ENCODE peak calls at places on chromosomes 6 and 20, in ten cellular contexts. One of them, this sample, is unnamed.

GRCh38 chr6:46914279-46914810 is 7.4 kb downstream of the ADGRF5 start:
- DNase-seq in heart left ventricle: no peak
- DNase-seq in astrocyte of the spinal cord: no peak
- DNase-seq in cardiac fibroblast: no peak
- DNase-seq in ascending aorta: no peak
- DNase-seq in K562: no peak
- DNase-seq in left lung: no peak
- DNase-seq in mesothelial cell of epicardium: no peak
- DNase-seq in HCT116: no peak
- DNase-seq in H9: no peak
- DNase-seq in this sample: no peak

GRCh38 chr6:148144917-148145521 is 197.6 kb upstream of the SASH1 start:
- DNase-seq in heart left ventricle: peak
- DNase-seq in astrocyte of the spinal cord: peak
- DNase-seq in cardiac fibroblast: peak
- DNase-seq in ascending aorta: no peak
- DNase-seq in K562: peak
- DNase-seq in left lung: peak
- DNase-seq in mesothelial cell of epicardium: peak
- DNase-seq in HCT116: peak
- DNase-seq in H9: peak
- DNase-seq in this sample: no peak

GRCh38 chr20:38623061-38623460 is 21.5 kb downstream of the ARHGAP40 start:
- DNase-seq in heart left ventricle: no peak
- DNase-seq in astrocyte of the spinal cord: no peak
- DNase-seq in cardiac fibroblast: no peak
- DNase-seq in ascending aorta: no peak
- DNase-seq in K562: no peak
- DNase-seq in left lung: no peak
- DNase-seq in mesothelial cell of epicardium: no peak
- DNase-seq in HCT116: no peak
- DNase-seq in H9: no peak
- DNase-seq in this sample: no peak

GRCh38 chr20:46256293-46256692 is 52.0 kb downstream of the CDH22 start:
- DNase-seq in heart left ventricle: no peak
- DNase-seq in astrocyte of the spinal cord: no peak
- DNase-seq in cardiac fibroblast: no peak
- DNase-seq in ascending aorta: no peak
- DNase-seq in K562: no peak
- DNase-seq in left lung: no peak
- DNase-seq in mesothelial cell of epicardium: no peak
- DNase-seq in HCT116: no peak
- DNase-seq in H9: no peak
- DNase-seq in this sample: no peak

GRCh38 chr6:2626381-2626780 is 124.3 kb downstream of the MYLK4 start:
- DNase-seq in heart left ventricle: no peak
- DNase-seq in astrocyte of the spinal cord: peak
- DNase-seq in cardiac fibroblast: peak
- DNase-seq in ascending aorta: no peak
- DNase-seq in K562: no peak
- DNase-seq in left lung: no peak
- DNase-seq in mesothelial cell of epicardium: no peak
- DNase-seq in HCT116: no peak
- DNase-seq in H9: no peak
- DNase-seq in this sample: no peak

GRCh38 chr20:21103582-21104465 is 2.3 kb downstream of the LINC00237 start:
- DNase-seq in heart left ventricle: no peak
- DNase-seq in astrocyte of the spinal cord: no peak
- DNase-seq in cardiac fibroblast: no peak
- DNase-seq in ascending aorta: no peak
- DNase-seq in K562: no peak
- DNase-seq in left lung: no peak
- DNase-seq in mesothelial cell of epicardium: no peak
- DNase-seq in HCT116: no peak
- DNase-seq in H9: peak
- DNase-seq in this sample: no peak

GRCh38 chr20:44979090-44979621 is 12.8 kb downstream of the STK4 start:
- DNase-seq in heart left ventricle: peak
- DNase-seq in astrocyte of the spinal cord: peak
- DNase-seq in cardiac fibroblast: peak
- DNase-seq in ascending aorta: no peak
- DNase-seq in K562: no peak
- DNase-seq in left lung: no peak
- DNase-seq in mesothelial cell of epicardium: no peak
- DNase-seq in HCT116: no peak
- DNase-seq in H9: no peak
- DNase-seq in this sample: no peak

GRCh38 chr6:33683576-33684427 is 27.7 kb downstream of the UQCC2 start:
- DNase-seq in heart left ventricle: no peak
- DNase-seq in astrocyte of the spinal cord: no peak
- DNase-seq in cardiac fibroblast: no peak
- DNase-seq in ascending aorta: no peak
- DNase-seq in K562: no peak
- DNase-seq in left lung: no peak
- DNase-seq in mesothelial cell of epicardium: no peak
- DNase-seq in HCT116: no peak
- DNase-seq in H9: no peak
- DNase-seq in this sample: no peak

GRCh38 chr20:48238326-48238725 is 453.0 kb upstream of the SULF2 start:
- DNase-seq in heart left ventricle: no peak
- DNase-seq in astrocyte of the spinal cord: peak
- DNase-seq in cardiac fibroblast: peak
- DNase-seq in ascending aorta: no peak
- DNase-seq in K562: no peak
- DNase-seq in left lung: no peak
- DNase-seq in mesothelial cell of epicardium: no peak
- DNase-seq in HCT116: no peak
- DNase-seq in H9: no peak
- DNase-seq in this sample: no peak

GRCh38 chr20:63260943-63261807 is 6.9 kb upstream of the NKAIN4 start:
- DNase-seq in heart left ventricle: no peak
- DNase-seq in astrocyte of the spinal cord: no peak
- DNase-seq in cardiac fibroblast: no peak
- DNase-seq in ascending aorta: no peak
- DNase-seq in K562: no peak
- DNase-seq in left lung: no peak
- DNase-seq in mesothelial cell of epicardium: peak
- DNase-seq in HCT116: no peak
- DNase-seq in H9: no peak
- DNase-seq in this sample: no peak

GRCh38 chr6:156808287-156808686 is 31.1 kb downstream of the ARID1B start:
- DNase-seq in heart left ventricle: no peak
- DNase-seq in astrocyte of the spinal cord: peak
- DNase-seq in cardiac fibroblast: peak
- DNase-seq in ascending aorta: no peak
- DNase-seq in K562: no peak
- DNase-seq in left lung: no peak
- DNase-seq in mesothelial cell of epicardium: no peak
- DNase-seq in HCT116: no peak
- DNase-seq in H9: no peak
- DNase-seq in this sample: no peak

GRCh38 chr20:8287328-8287727 is 155.3 kb downstream of the PLCB1 start:
- DNase-seq in heart left ventricle: no peak
- DNase-seq in astrocyte of the spinal cord: no peak
- DNase-seq in cardiac fibroblast: no peak
- DNase-seq in ascending aorta: no peak
- DNase-seq in K562: no peak
- DNase-seq in left lung: no peak
- DNase-seq in mesothelial cell of epicardium: no peak
- DNase-seq in HCT116: no peak
- DNase-seq in H9: no peak
- DNase-seq in this sample: no peak

GRCh38 chr6:142938510-142938909 is 6.5 kb downstream of the HIVEP2 start:
- DNase-seq in heart left ventricle: no peak
- DNase-seq in astrocyte of the spinal cord: no peak
- DNase-seq in cardiac fibroblast: no peak
- DNase-seq in ascending aorta: no peak
- DNase-seq in K562: no peak
- DNase-seq in left lung: no peak
- DNase-seq in mesothelial cell of epicardium: no peak
- DNase-seq in HCT116: no peak
- DNase-seq in H9: no peak
- DNase-seq in this sample: no peak

GRCh38 chr6:111843347-111844147 is 29.7 kb downstream of the FYN start:
- DNase-seq in heart left ventricle: no peak
- DNase-seq in astrocyte of the spinal cord: no peak
- DNase-seq in cardiac fibroblast: no peak
- DNase-seq in ascending aorta: no peak
- DNase-seq in K562: peak
- DNase-seq in left lung: no peak
- DNase-seq in mesothelial cell of epicardium: no peak
- DNase-seq in HCT116: no peak
- DNase-seq in H9: no peak
- DNase-seq in this sample: no peak

GRCh38 chr6:157510329-157511188 is 129.6 kb downstream of the ZDHHC14 start:
- DNase-seq in heart left ventricle: no peak
- DNase-seq in astrocyte of the spinal cord: no peak
- DNase-seq in cardiac fibroblast: no peak
- DNase-seq in ascending aorta: no peak
- DNase-seq in K562: no peak
- DNase-seq in left lung: no peak
- DNase-seq in mesothelial cell of epicardium: no peak
- DNase-seq in HCT116: no peak
- DNase-seq in H9: peak
- DNase-seq in this sample: no peak

GRCh38 chr6:166343157-166343502 is 785 bp upstream of the SFT2D1 start:
- DNase-seq in heart left ventricle: no peak
- DNase-seq in astrocyte of the spinal cord: no peak
- DNase-seq in cardiac fibroblast: no peak
- DNase-seq in ascending aorta: no peak
- DNase-seq in K562: no peak
- DNase-seq in left lung: no peak
- DNase-seq in mesothelial cell of epicardium: no peak
- DNase-seq in HCT116: no peak
- DNase-seq in H9: no peak
- DNase-seq in this sample: no peak

GRCh38 chr6:121142093-121142492 is 192.2 kb downstream of the TBC1D32 start:
- DNase-seq in heart left ventricle: no peak
- DNase-seq in astrocyte of the spinal cord: no peak
- DNase-seq in cardiac fibroblast: no peak
- DNase-seq in ascending aorta: no peak
- DNase-seq in K562: no peak
- DNase-seq in left lung: no peak
- DNase-seq in mesothelial cell of epicardium: no peak
- DNase-seq in HCT116: no peak
- DNase-seq in H9: no peak
- DNase-seq in this sample: no peak

GRCh38 chr6:169940554-169941290 is 189.3 kb downstream of the ERMARD start:
- DNase-seq in heart left ventricle: no peak
- DNase-seq in astrocyte of the spinal cord: no peak
- DNase-seq in cardiac fibroblast: no peak
- DNase-seq in ascending aorta: no peak
- DNase-seq in K562: no peak
- DNase-seq in left lung: no peak
- DNase-seq in mesothelial cell of epicardium: no peak
- DNase-seq in HCT116: no peak
- DNase-seq in H9: no peak
- DNase-seq in this sample: peak

GRCh38 chr6:34575326-34575725 is 19.2 kb upstream of the SPDEF start:
- DNase-seq in heart left ventricle: no peak
- DNase-seq in astrocyte of the spinal cord: no peak
- DNase-seq in cardiac fibroblast: no peak
- DNase-seq in ascending aorta: no peak
- DNase-seq in K562: peak
- DNase-seq in left lung: no peak
- DNase-seq in mesothelial cell of epicardium: no peak
- DNase-seq in HCT116: no peak
- DNase-seq in H9: peak
- DNase-seq in this sample: no peak

GRCh38 chr20:10877345-10877744 is 203.5 kb upstream of the JAG1 start:
- DNase-seq in heart left ventricle: peak
- DNase-seq in astrocyte of the spinal cord: no peak
- DNase-seq in cardiac fibroblast: peak
- DNase-seq in ascending aorta: no peak
- DNase-seq in K562: no peak
- DNase-seq in left lung: no peak
- DNase-seq in mesothelial cell of epicardium: no peak
- DNase-seq in HCT116: no peak
- DNase-seq in H9: no peak
- DNase-seq in this sample: no peak

GRCh38 chr6:139539852-139540251 is 165.4 kb upstream of the CITED2 start:
- DNase-seq in heart left ventricle: peak
- DNase-seq in astrocyte of the spinal cord: peak
- DNase-seq in cardiac fibroblast: peak
- DNase-seq in ascending aorta: peak
- DNase-seq in K562: no peak
- DNase-seq in left lung: peak
- DNase-seq in mesothelial cell of epicardium: no peak
- DNase-seq in HCT116: peak
- DNase-seq in H9: peak
- DNase-seq in this sample: no peak

GRCh38 chr6:168301648-168302398 is 17.8 kb downstream of the DACT2 start:
- DNase-seq in heart left ventricle: peak
- DNase-seq in astrocyte of the spinal cord: no peak
- DNase-seq in cardiac fibroblast: no peak
- DNase-seq in ascending aorta: no peak
- DNase-seq in K562: no peak
- DNase-seq in left lung: no peak
- DNase-seq in mesothelial cell of epicardium: peak
- DNase-seq in HCT116: no peak
- DNase-seq in H9: peak
- DNase-seq in this sample: peak
- TF ChIP-seq CTCF in heart left ventricle: no peak
- TF ChIP-seq CTCF in astrocyte of the spinal cord: no peak
- TF ChIP-seq CTCF in cardiac fibroblast: no peak
- TF ChIP-seq CTCF in ascending aorta: no peak
- TF ChIP-seq CTCF in K562: no peak
- TF ChIP-seq CTCF in left lung: no peak
- TF ChIP-seq CTCF in mesothelial cell of epicardium: no peak
- TF ChIP-seq CTCF in HCT116: no peak
- TF ChIP-seq CTCF in H9: no peak
- TF ChIP-seq CTCF in this sample: no peak

GRCh38 chr6:126792340-126792739 is 326.1 kb upstream of the RSPO3 start:
- DNase-seq in heart left ventricle: no peak
- DNase-seq in astrocyte of the spinal cord: no peak
- DNase-seq in cardiac fibroblast: no peak
- DNase-seq in ascending aorta: no peak
- DNase-seq in K562: no peak
- DNase-seq in left lung: no peak
- DNase-seq in mesothelial cell of epicardium: no peak
- DNase-seq in HCT116: no peak
- DNase-seq in H9: no peak
- DNase-seq in this sample: no peak
- TF ChIP-seq CTCF in heart left ventricle: no peak
- TF ChIP-seq CTCF in astrocyte of the spinal cord: no peak
- TF ChIP-seq CTCF in cardiac fibroblast: no peak
- TF ChIP-seq CTCF in ascending aorta: no peak
- TF ChIP-seq CTCF in K562: no peak
- TF ChIP-seq CTCF in left lung: no peak
- TF ChIP-seq CTCF in mesothelial cell of epicardium: no peak
- TF ChIP-seq CTCF in HCT116: no peak
- TF ChIP-seq CTCF in H9: no peak
- TF ChIP-seq CTCF in this sample: no peak

GRCh38 chr6:101645770-101646169 is 252.3 kb downstream of the GRIK2 start:
- DNase-seq in heart left ventricle: no peak
- DNase-seq in astrocyte of the spinal cord: no peak
- DNase-seq in cardiac fibroblast: no peak
- DNase-seq in ascending aorta: no peak
- DNase-seq in K562: no peak
- DNase-seq in left lung: no peak
- DNase-seq in mesothelial cell of epicardium: no peak
- DNase-seq in HCT116: no peak
- DNase-seq in H9: no peak
- DNase-seq in this sample: no peak
- TF ChIP-seq CTCF in heart left ventricle: no peak
- TF ChIP-seq CTCF in astrocyte of the spinal cord: no peak
- TF ChIP-seq CTCF in cardiac fibroblast: no peak
- TF ChIP-seq CTCF in ascending aorta: no peak
- TF ChIP-seq CTCF in K562: no peak
- TF ChIP-seq CTCF in left lung: no peak
- TF ChIP-seq CTCF in mesothelial cell of epicardium: no peak
- TF ChIP-seq CTCF in HCT116: no peak
- TF ChIP-seq CTCF in H9: no peak
- TF ChIP-seq CTCF in this sample: peak

GRCh38 chr6:167827588-167828324 is 1.0 kb downstream of the AFDN start:
- DNase-seq in heart left ventricle: peak
- DNase-seq in astrocyte of the spinal cord: peak
- DNase-seq in cardiac fibroblast: peak
- DNase-seq in ascending aorta: no peak
- DNase-seq in K562: no peak
- DNase-seq in left lung: no peak
- DNase-seq in mesothelial cell of epicardium: peak
- DNase-seq in HCT116: no peak
- DNase-seq in H9: peak
- DNase-seq in this sample: no peak
- TF ChIP-seq CTCF in heart left ventricle: no peak
- TF ChIP-seq CTCF in astrocyte of the spinal cord: peak
- TF ChIP-seq CTCF in cardiac fibroblast: peak
- TF ChIP-seq CTCF in ascending aorta: no peak
- TF ChIP-seq CTCF in K562: no peak
- TF ChIP-seq CTCF in left lung: no peak
- TF ChIP-seq CTCF in mesothelial cell of epicardium: no peak
- TF ChIP-seq CTCF in HCT116: no peak
- TF ChIP-seq CTCF in H9: no peak
- TF ChIP-seq CTCF in this sample: no peak